ENCODE peak calls at places on chromosomes 16 and 17, in four cellular contexts. V is GM12878, U is K562, G is HepG2. Q is an unnamed sample.

GRCh38 chr17:61178284-61178683 is 221.4 kb upstream of the TBX2 start:
- DNase-seq in G (no peak), V (no peak), U (no peak), Q (no peak)

GRCh38 chr17:42670199-42670924 is 6.4 kb downstream of the PLEKHH3 start:
- DNase-seq in G (no peak), U (peak), V (no peak), Q (peak)

GRCh38 chr16:50182441-50182840 is 29.3 kb downstream of the TENT4B start:
- DNase-seq in G (no peak), V (no peak), U (no peak), Q (no peak)

GRCh38 chr17:34306466-34306865 is 12.8 kb upstream of the CCL8 start:
- DNase-seq in V (no peak), U (no peak), G (no peak), Q (peak)

GRCh38 chr16:86917471-86918365 is 339.4 kb downstream of the FOXL1 start:
- DNase-seq in U (peak), V (no peak), G (no peak), Q (no peak)

GRCh38 chr16:68128577-68129305 is 43.6 kb downstream of the NFATC3 start:
- DNase-seq in G (peak), U (no peak), V (no peak), Q (no peak)

GRCh38 chr17:40963838-40964237 is 2.9 kb downstream of the KRT39 start:
- DNase-seq in G (no peak), V (no peak), U (peak), Q (peak)

GRCh38 chr16:55815320-55815719 is 17.6 kb downstream of the CES1 start:
- DNase-seq in G (no peak), V (no peak), U (no peak), Q (no peak)

GRCh38 chr17:66542183-66542966 is 240.0 kb downstream of the PRKCA start:
- DNase-seq in V (peak), G (no peak), U (peak), Q (peak)

GRCh38 chr16:86509759-86510464 is 415 bp upstream of the FOXF1 start:
- DNase-seq in G (no peak), U (no peak), V (no peak), Q (no peak)

GRCh38 chr17:32792207-32792606 is 84.7 kb downstream of the MYO1D start:
- DNase-seq in U (no peak), G (peak), V (no peak), Q (no peak)

GRCh38 chr17:32795339-32795979 is 81.5 kb downstream of the MYO1D start:
- DNase-seq in G (no peak), V (no peak), U (no peak), Q (no peak)

GRCh38 chr17:32798938-32799337 is 78.0 kb downstream of the MYO1D start:
- DNase-seq in G (no peak), V (no peak), U (no peak), Q (no peak)

GRCh38 chr17:32793841-32794240 is 83.1 kb downstream of the MYO1D start:
- DNase-seq in U (no peak), G (no peak), V (no peak), Q (no peak)

DNA sequence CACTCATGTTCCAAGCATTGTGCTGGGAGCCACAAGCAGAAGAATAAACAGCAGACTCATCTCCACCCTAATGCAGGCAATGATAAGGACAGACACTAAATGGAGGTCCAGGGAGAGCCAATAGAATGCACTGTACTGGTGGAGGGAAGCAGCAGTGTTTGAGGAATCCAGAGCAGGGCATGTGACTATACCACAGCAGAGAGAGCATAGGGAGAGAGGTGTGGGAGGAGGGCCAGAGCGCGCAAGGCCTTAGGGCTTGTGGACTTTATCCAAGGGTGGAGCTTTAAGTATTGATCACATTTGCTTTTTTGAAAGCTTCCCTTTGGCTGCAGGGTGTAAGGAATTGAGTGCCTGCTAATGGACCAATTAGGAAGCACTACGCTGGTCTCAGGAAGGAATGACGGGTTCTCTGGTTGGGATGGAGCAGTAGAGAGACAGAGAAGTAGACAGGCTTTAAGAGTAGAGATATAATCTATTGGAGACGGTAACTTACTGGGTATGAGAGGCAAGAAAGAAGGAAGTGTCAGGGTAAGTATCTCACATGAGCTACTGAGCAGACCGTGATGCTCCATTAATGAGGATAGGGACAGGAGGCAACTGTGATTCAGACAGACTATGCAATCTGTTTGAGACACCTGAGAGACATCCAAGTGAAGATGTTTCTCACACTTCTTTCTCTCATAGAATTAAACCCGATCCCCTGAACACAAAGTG is 82.2 kb downstream of the MYO1D start:
- DNase-seq in V (no peak), U (peak), G (peak), Q (no peak)
- TF ChIP-seq NFIC in V (no peak), U (no peak), G (no peak), Q (no peak)

DNA sequence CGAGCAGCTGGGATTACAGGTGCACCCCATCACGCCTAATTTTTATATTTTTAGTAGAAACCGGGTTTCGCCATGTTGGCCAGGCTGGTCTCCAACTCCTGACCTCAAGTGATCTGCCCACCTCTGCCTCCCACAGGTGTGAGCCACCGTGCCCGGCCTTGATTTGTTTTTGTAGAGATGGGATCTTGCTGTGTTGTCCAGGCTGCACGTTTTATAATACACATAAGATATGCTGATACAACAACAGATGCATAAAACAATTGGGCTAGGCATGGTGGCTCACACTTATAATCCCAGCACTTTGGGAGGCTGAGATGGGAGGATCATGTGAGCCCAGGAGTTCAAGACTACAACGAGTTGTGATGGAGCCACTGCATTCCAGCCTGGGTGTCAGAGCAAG is 6.0 kb downstream of the USP36 start:
- DNase-seq in V (no peak), G (no peak), U (no peak), Q (no peak)
- TF ChIP-seq NFIC in V (no peak), G (no peak), U (no peak), Q (no peak)

DNA sequence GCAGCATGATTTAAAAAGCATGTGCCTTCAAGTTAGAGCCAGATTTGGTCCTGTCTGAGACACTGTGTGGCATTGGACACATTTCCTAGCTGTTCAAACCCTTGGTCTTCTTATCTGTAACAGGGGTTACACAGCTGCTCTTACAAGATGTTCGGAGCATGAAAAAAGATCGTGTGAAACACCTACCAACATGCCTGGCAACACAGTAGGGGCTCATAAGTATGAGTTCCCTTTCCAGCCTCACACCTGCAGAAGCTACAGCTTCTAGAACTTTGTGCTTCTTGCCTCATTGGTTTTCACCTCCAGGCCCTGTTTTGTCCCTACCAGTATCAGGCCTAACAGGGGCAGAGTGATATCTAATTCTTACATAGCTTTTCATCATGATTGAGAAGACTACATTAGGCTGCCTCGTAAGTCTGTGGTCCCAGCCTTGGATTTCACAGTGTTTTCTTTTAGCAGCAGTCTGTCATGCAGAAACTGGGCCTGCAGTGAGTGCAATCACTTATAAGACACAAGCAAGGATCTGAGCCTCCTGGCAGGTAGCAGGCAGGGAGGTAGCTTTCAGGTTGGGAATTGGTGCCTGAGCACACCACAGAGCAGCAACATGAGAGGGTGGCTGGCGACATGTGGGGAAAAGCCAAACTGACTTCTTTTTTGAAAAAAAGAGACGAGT is 78.8 kb downstream of the CCDC182 start:
- DNase-seq in V (no peak), U (no peak), G (no peak), Q (no peak)
- TF ChIP-seq NFIC in V (no peak), U (no peak), G (no peak), Q (no peak)

DNA sequence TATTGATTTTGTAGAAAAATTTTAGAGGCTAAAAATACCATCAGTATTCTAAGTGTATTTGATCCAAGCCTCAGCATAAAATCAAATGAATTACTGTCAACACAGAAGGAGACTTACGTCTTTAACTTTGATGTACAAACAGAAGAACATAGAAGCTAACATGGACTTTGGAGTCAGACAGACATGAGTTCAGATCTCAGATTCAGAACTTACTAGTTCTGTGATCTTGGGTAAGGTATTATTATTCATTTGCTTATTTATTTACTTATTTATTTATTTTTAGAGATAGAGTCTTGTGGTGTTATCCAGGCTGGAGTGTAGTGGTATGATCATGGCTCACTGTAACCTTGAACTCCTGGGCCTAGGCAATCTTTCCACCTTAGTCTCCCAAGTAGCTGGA is 4.0 kb upstream of the SLFN12L start:
- DNase-seq in G (no peak), U (no peak), V (no peak), Q (no peak)
- TF ChIP-seq NFIC in G (no peak), U (no peak), V (no peak), Q (no peak)

DNA sequence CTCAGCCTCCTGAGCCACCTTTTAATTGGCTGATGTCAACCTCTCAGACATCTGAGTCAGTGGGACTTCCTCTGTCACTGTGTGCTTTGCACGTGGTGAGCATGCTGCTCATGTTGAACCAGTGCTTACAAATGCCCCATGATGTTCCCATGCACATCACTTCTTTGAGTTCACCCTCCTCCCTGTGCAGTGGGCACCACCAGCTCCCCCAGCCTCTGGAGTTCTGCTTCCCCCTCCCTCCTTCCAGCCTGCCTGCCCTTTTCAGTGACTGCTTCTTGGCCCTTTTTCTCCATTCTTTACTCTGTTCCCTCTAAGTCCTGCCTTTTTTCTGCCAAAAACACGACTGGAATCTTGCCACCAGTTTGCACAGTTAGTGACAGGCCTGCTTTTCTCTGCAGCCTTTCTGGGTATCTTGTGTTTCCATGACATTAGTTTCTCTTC is 41.6 kb downstream of the USP10 start:
- DNase-seq in V (no peak), U (no peak), G (no peak), Q (no peak)
- TF ChIP-seq NFIC in V (no peak), U (no peak), G (no peak), Q (no peak)

GRCh38 chr16:70394853-70395252 is 44.0 kb downstream of the ST3GAL2 start:
- DNase-seq in G (no peak), V (no peak), U (no peak), Q (no peak)

GRCh38 chr16:70399326-70399725 is 39.6 kb downstream of the ST3GAL2 start:
- DNase-seq in U (no peak), V (no peak), G (no peak), Q (no peak)

GRCh38 chr16:70398177-70398743 is 40.6 kb downstream of the ST3GAL2 start:
- DNase-seq in V (no peak), U (no peak), G (no peak), Q (no peak)

GRCh38 chr16:70395345-70395901 is 43.5 kb downstream of the ST3GAL2 start:
- DNase-seq in V (no peak), G (peak), U (peak), Q (peak)

DNA sequence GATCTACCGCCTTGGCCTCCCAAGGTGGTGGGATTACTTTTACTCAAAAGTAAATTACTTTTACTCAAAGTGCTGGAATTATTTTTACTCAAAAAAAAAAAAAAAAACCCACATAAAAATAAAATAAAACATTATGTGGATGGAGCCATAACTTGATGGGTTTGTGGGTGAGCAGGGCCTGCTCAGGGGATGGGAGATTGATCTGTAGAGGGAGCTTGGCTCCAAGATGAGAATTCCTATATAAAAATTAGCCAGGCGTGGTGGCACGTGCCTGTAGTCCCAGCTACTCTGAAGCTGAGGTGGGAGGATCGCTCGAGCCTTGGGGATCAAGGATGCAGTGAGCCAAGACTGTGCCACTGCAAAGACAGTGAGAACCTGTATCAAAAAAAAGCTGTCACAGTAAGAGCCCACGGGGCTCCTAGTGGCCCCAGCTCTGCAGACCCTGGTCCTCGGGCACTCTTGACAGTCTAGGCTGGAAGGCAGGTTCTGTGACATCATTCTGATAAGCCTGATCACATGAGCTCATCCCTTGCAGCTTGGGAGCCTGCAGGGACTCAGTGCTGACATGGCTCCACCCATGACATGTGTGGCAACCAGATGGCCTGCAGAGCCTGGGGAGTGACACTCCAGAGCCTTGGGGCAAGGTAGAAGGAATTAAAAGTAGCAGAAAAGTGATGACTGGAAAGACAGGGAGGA is 42.5 kb downstream of the ST3GAL2 start:
- DNase-seq in G (no peak), V (no peak), U (peak), Q (peak)
- TF ChIP-seq NFIC in G (no peak), V (no peak), U (no peak), Q (no peak)

GRCh38 chr17:44110823-44111633 is 12.4 kb downstream of the HDAC5 start:
- DNase-seq in G (peak), V (peak), U (peak), Q (peak)

GRCh38 chr17:44110011-44110686 is 13.3 kb downstream of the HDAC5 start:
- DNase-seq in G (no peak), V (no peak), U (no peak), Q (no peak)

GRCh38 chr17:44109312-44109630 is 14.2 kb downstream of the HDAC5 start:
- DNase-seq in G (no peak), U (no peak), V (no peak), Q (no peak)

GRCh38 chr17:44106801-44107200 is 16.6 kb downstream of the HDAC5 start:
- DNase-seq in G (no peak), U (no peak), V (no peak), Q (no peak)

GRCh38 chr17:44108440-44109311 is 14.8 kb downstream of the HDAC5 start:
- DNase-seq in U (peak), G (peak), V (no peak), Q (peak)
- TF ChIP-seq NFIC in U (peak), G (peak), V (no peak), Q (peak)

GRCh38 chr17:59520276-59520675 is 45.1 kb upstream of the DHX40 start:
- DNase-seq in U (no peak), G (no peak), V (no peak), Q (no peak)
- TF ChIP-seq NFIC in U (no peak), G (no peak), V (no peak), Q (no peak)

GRCh38 chr17:30000755-30001257 is 59.4 kb downstream of the EFCAB5 start:
- DNase-seq in U (no peak), V (no peak), G (no peak), Q (no peak)
- TF ChIP-seq NFIC in U (no peak), V (no peak), G (no peak), Q (no peak)

GRCh38 chr17:1491406-1492248 is 859 bp downstream of the MYO1C start:
- DNase-seq in G (no peak), U (peak), V (no peak), Q (peak)

GRCh38 chr17:1494203-1494602 is 1.7 kb upstream of the MYO1C start:
- DNase-seq in G (no peak), U (no peak), V (no peak), Q (no peak)

GRCh38 chr17:1493291-1493980 is 950 bp upstream of the MYO1C start:
- DNase-seq in G (no peak), U (no peak), V (no peak), Q (no peak)

GRCh38 chr17:1490643-1491405 is 1.7 kb downstream of the MYO1C start:
- DNase-seq in U (peak), V (no peak), G (peak), Q (peak)

GRCh38 chr17:1492249-1493206 is at the start of gene MYO1C:
- DNase-seq in V (no peak), G (no peak), U (no peak), Q (no peak)
- TF ChIP-seq NFIC in V (no peak), G (no peak), U (no peak), Q (no peak)